ENCODE peak calls at places on chromosomes 2 and 18, in four cellular contexts. S, L, I and F are unnamed samples.

GRCh38 chr2:197675711-197676188 is 363 bp upstream of the RFTN2 start:
- DNase-seq in S (peak; percentile 76), L (no peak), I (peak; percentile 79), F (no peak)

GRCh38 chr2:146837857-146838256 is 1007.0 kb upstream of the ACVR2A start:
- DNase-seq in S (no peak), L (no peak), I (peak; percentile 24), F (no peak)

GRCh38 chr2:3313845-3314375 is 63.7 kb downstream of the EIPR1 start:
- DNase-seq in S (no peak), L (no peak), I (no peak), F (peak; percentile 12)

GRCh38 chr18:78999939-79000338 is 20.3 kb downstream of the SALL3 start:
- DNase-seq in S (no peak), L (no peak), I (no peak), F (no peak)

GRCh38 chr2:197306691-197307030 is 3.9 kb downstream of the ANKRD44 start:
- DNase-seq in S (no peak), L (no peak), I (no peak), F (peak; percentile 49)

GRCh38 chr2:181586569-181587076 is 70.3 kb downstream of the CERKL start:
- DNase-seq in S (no peak), L (peak; percentile 31), I (no peak), F (no peak)

GRCh38 chr2:9497017-9497416 is 22.7 kb downstream of the IAH1 start:
- DNase-seq in S (no peak), L (no peak), I (no peak), F (no peak)

GRCh38 chr2:206804326-206804725 is 38.9 kb downstream of the FASTKD2 start:
- DNase-seq in S (no peak), L (no peak), I (peak; percentile 8), F (no peak)

GRCh38 chr2:40534528-40534927 is 82.6 kb upstream of the SLC8A1 start:
- DNase-seq in S (peak; percentile 4), L (no peak), I (no peak), F (no peak)

GRCh38 chr2:219684721-219685689 is 57.6 kb downstream of the SLC4A3 start:
- DNase-seq in S (peak; percentile 43), L (no peak), I (peak; percentile 83), F (no peak)

GRCh38 chr2:113157108-113157896 is 16.5 kb upstream of the PSD4 start:
- DNase-seq in S (no peak), L (no peak), I (no peak), F (no peak)

GRCh38 chr2:231318954-231319353 is 76.6 kb upstream of the B3GNT7 start:
- DNase-seq in S (no peak), L (no peak), I (no peak), F (no peak)

GRCh38 chr2:131048641-131049040 is 44.6 kb downstream of the FAM168B start:
- DNase-seq in S (no peak), L (no peak), I (no peak), F (no peak)

GRCh38 chr2:64634338-64635267 is 19.1 kb downstream of the SERTAD2 start:
- DNase-seq in S (peak; percentile 72), L (no peak), I (peak; percentile 26), F (peak; percentile 83)

GRCh38 chr2:238900511-238900910 is 52.6 kb downstream of the TWIST2 start:
- DNase-seq in S (peak; percentile 18), L (no peak), I (peak; percentile 45), F (no peak)

GRCh38 chr2:233209978-233210680 is 41.3 kb upstream of the ATG16L1 start:
- DNase-seq in S (no peak), L (no peak), I (no peak), F (no peak)

GRCh38 chr18:959854-960253 is 55.2 kb downstream of the ADCYAP1 start:
- DNase-seq in S (no peak), L (no peak), I (peak; percentile 6), F (no peak)

GRCh38 chr2:68831688-68832087 is 39.5 kb downstream of the BMP10 start:
- DNase-seq in S (peak; percentile 83), L (no peak), I (peak; percentile 59), F (no peak)

GRCh38 chr2:55986700-55987440 is 63.3 kb upstream of the EFEMP1 start:
- DNase-seq in S (peak; percentile 19), L (no peak), I (peak; percentile 64), F (no peak)

GRCh38 chr2:9473985-9474360 is 378 bp upstream of the IAH1 start:
- DNase-seq in S (no peak), L (no peak), I (peak; percentile 29), F (peak; percentile 58)

GRCh38 chr18:61336766-61337165 is 3.5 kb downstream of the CDH20 start:
- DNase-seq in S (no peak), L (no peak), I (no peak), F (no peak)

DNA sequence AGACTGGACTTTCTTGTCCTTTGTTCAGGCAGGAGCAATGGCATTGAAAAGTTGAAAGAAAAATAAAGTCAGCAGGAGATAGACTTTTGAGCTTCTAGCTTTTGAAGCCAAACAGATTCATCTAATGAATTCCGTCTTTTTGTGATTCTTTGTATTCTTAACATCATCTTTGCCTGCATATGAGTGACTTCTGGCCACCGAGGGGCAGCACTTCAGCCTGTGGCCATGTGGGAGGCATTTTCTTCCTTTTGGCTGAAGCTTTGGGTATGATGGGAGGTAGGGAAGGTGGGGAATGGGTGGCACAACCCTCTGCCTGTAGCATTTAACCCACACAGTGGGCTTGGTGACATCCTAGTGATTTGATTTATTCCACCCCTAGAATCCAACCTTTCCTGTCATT is 220.6 kb downstream of the SETBP1 start:
- DNase-seq in S (no peak), L (no peak), I (no peak), F (no peak)
- TF ChIP-seq CTCF in S (peak; percentile 12), L (no peak), I (peak; percentile 42), F (no peak)

GRCh38 chr18:2982452-2983172 is 30.3 kb downstream of the LPIN2 start:
- DNase-seq in S (no peak), L (peak; percentile 41), I (no peak), F (no peak)
- TF ChIP-seq CTCF in S (no peak), L (no peak), I (no peak), F (no peak)

DNA sequence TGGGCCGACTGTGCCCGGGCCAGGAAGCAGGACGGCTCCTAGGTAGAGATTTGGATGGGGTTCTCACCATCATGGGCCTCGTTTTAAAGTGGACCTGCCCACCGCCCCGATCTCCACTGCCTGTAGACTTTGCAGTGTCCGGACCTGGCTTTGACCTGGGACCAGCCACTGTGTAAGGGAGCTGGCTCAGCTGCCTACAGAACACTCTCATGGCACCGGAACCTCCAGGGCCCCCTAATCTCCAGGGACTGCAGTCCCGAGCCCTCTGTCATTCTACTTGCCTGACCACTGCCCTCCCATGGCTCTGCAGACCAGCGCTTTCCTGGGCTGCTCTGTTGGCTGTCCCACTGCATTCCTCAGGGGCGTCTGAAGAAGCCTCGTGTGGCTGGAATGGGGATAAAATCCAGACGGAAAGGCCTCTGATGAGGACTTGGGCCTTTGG is 120.8 kb downstream of the GLI2 start:
- DNase-seq in S (peak; percentile 63), L (peak; percentile 31), I (peak; percentile 51), F (no peak)
- TF ChIP-seq CTCF in S (peak; percentile 59), L (no peak), I (peak; percentile 34), F (no peak)

GRCh38 chr2:79511320-79511951 is 1.4 kb upstream of the CTNNA2 start:
- DNase-seq in S (peak; percentile 28), L (peak; percentile 43), I (peak; percentile 56), F (no peak)
- TF ChIP-seq CTCF in S (no peak), L (no peak), I (no peak), F (no peak)